ENCODE peak calls at places on chromosomes 3 and 15, in five cellular contexts. N is OCI-LY7, V is stomach, E is GM23338, H is K562. M is an unnamed sample.

GRCh38 chr15:90787881-90788280 is 70.7 kb downstream of the BLM start:
- DNase-seq in N (no peak), E (no peak), V (no peak), H (no peak), M (no peak)

GRCh38 chr15:76062282-76062681 is 2.5 kb downstream of the TMEM266 start:
- DNase-seq in V (no peak), H (no peak), N (no peak), E (no peak), M (no peak)

GRCh38 chr3:114939920-114940319 is 207.2 kb downstream of the ZBTB20 start:
- DNase-seq in H (no peak), E (no peak), V (no peak), N (no peak), M (no peak)

GRCh38 chr15:65008989-65009388 is 19.3 kb upstream of the SPG21 start:
- DNase-seq in H (no peak), V (no peak), E (peak; percentile 45), N (peak; percentile 21), M (no peak)

GRCh38 chr15:48560321-48561051 is 85.0 kb downstream of the FBN1 start:
- DNase-seq in V (no peak), E (no peak), N (no peak), H (no peak), M (no peak)

GRCh38 chr3:186882881-186883685 is 40.6 kb downstream of the ADIPOQ start:
- DNase-seq in N (no peak), H (peak; percentile 47), E (no peak), V (no peak), M (no peak)

GRCh38 chr15:29656636-29657475 is 165.4 kb downstream of the TJP1 start:
- DNase-seq in E (peak; percentile 92), N (no peak), V (no peak), H (peak; percentile 42), M (no peak)

GRCh38 chr3:13845806-13846205 is 34.1 kb downstream of the WNT7A start:
- DNase-seq in N (no peak), V (no peak), E (no peak), H (no peak), M (no peak)

GRCh38 chr15:97141360-97141759 is 810.9 kb downstream of the NR2F2 start:
- DNase-seq in V (no peak), E (no peak), N (no peak), H (no peak), M (no peak)

GRCh38 chr3:15317164-15317477 is 15.3 kb downstream of the SH3BP5 start:
- DNase-seq in V (no peak), H (no peak), N (no peak), E (no peak), M (no peak)

GRCh38 chr15:39646425-39646824 is 65.5 kb downstream of the THBS1 start:
- DNase-seq in N (no peak), E (no peak), H (no peak), V (no peak), M (no peak)

GRCh38 chr15:59553879-59554735 is 57.5 kb upstream of the GCNT3 start:
- DNase-seq in N (no peak), V (no peak), E (no peak), H (no peak), M (no peak)

GRCh38 chr15:73859236-73859635 is 14.1 kb upstream of the TBC1D21 start:
- DNase-seq in H (no peak), V (peak; percentile 10), N (no peak), E (no peak), M (no peak)

GRCh38 chr3:134941820-134942219 is 146.8 kb downstream of the EPHB1 start:
- DNase-seq in V (no peak), N (no peak), E (peak; percentile 17), H (no peak), M (no peak)

GRCh38 chr3:13179181-13179580 is 106.0 kb upstream of the IQSEC1 start:
- DNase-seq in H (no peak), V (no peak), E (no peak), N (no peak), M (no peak)

GRCh38 chr3:130609166-130609574 is 92.2 kb downstream of the COL6A6 start:
- DNase-seq in V (no peak), E (no peak), H (no peak), N (no peak), M (no peak)

GRCh38 chr3:146072824-146073223 is 88.2 kb downstream of the PLOD2 start:
- DNase-seq in N (no peak), V (no peak), H (no peak), E (no peak), M (no peak)

GRCh38 chr15:99435138-99435695 is 130.6 kb upstream of the MEF2A start:
- DNase-seq in V (peak; percentile 79), N (peak; percentile 11), E (no peak), H (no peak), M (no peak)

GRCh38 chr3:171000281-171000680 is 26.2 kb downstream of the SLC2A2 start:
- DNase-seq in E (no peak), N (no peak), V (no peak), H (no peak), M (no peak)

GRCh38 chr3:177729939-177730700 is 532.8 kb upstream of the TBL1XR1 start:
- DNase-seq in N (no peak), H (no peak), V (no peak), E (no peak), M (no peak)

GRCh38 chr15:42018306-42019224 is 2.3 kb downstream of the PLA2G4E start:
- DNase-seq in V (no peak), H (no peak), N (no peak), E (no peak), M (no peak)

GRCh38 chr3:194925614-194926013 is 239.9 kb downstream of the FAM43A start:
- DNase-seq in N (no peak), H (no peak), E (peak; percentile 17), V (no peak), M (no peak)

GRCh38 chr3:31002730-31003129 is 108.3 kb upstream of the GADL1 start:
- DNase-seq in E (no peak), N (no peak), V (no peak), H (no peak), M (no peak)

GRCh38 chr3:179324270-179324754 is 1.5 kb downstream of the ZNF639 start:
- DNase-seq in V (no peak), H (peak; percentile 24), E (no peak), N (peak; percentile 48), M (no peak)

GRCh38 chr15:95295905-95296618 is 1034.4 kb upstream of the NR2F2 start:
- DNase-seq in N (no peak), V (no peak), H (no peak), E (no peak), M (no peak)

GRCh38 chr3:125000661-125001060 is 55.1 kb downstream of the HEG1 start:
- DNase-seq in H (no peak), V (no peak), N (no peak), E (no peak), M (no peak)

GRCh38 chr3:73072634-73073033 is 11.2 kb downstream of the EBLN2 start:
- DNase-seq in V (no peak), N (no peak), E (no peak), H (peak; percentile 17), M (no peak)

GRCh38 chr3:74360406-74360805 is 254.1 kb downstream of the CNTN3 start:
- DNase-seq in H (no peak), V (no peak), E (no peak), N (no peak), M (no peak)

GRCh38 chr3:121295453-121295852 is 250.3 kb downstream of the POLQ start:
- DNase-seq in E (no peak), H (no peak), V (no peak), N (no peak), M (no peak)

GRCh38 chr3:89699771-89700170 is 592.4 kb downstream of the EPHA3 start:
- DNase-seq in N (no peak), V (no peak), E (peak; percentile 1), H (no peak), M (no peak)

GRCh38 chr3:16182183-16182582 is 7.7 kb downstream of the GALNT15 start:
- DNase-seq in V (no peak), H (no peak), E (no peak), N (no peak), M (no peak)

GRCh38 chr15:66749841-66750575 is 48.0 kb downstream of the SMAD6 start:
- DNase-seq in H (no peak), N (no peak), E (peak; percentile 27), V (peak; percentile 47), M (no peak)

GRCh38 chr3:105848821-105849220 is 20.0 kb downstream of the CBLB start:
- DNase-seq in E (no peak), H (no peak), N (no peak), V (no peak), M (no peak)

GRCh38 chr3:105847865-105848264 is 20.9 kb downstream of the CBLB start:
- DNase-seq in V (no peak), H (no peak), N (no peak), E (no peak), M (no peak)

GRCh38 chr3:105845488-105845887 is 23.3 kb downstream of the CBLB start:
- DNase-seq in E (peak; percentile 56), N (no peak), H (no peak), V (no peak), M (no peak)

GRCh38 chr3:105846809-105847208 is 22.0 kb downstream of the CBLB start:
- DNase-seq in N (no peak), V (no peak), E (no peak), H (no peak), M (no peak)

DNA sequence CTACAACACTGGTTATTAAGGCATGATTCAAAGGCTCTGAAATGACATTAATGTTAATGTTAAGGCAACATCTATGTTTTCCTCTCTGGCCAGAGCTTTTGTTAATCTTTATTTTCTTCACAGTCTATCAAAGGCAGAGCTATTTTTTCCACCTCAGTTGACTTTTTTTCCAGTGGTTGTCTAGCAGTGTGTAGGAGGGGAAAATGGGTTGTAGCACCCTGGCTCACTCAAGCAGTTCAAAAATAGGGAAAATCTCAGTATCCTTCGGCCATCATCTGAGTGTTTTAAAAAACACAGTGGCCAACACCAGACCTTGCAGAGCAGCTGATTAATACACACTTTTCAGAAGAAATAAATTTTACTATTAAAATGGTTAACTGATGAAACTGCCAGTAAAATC is 21.4 kb downstream of the CBLB start:
- DNase-seq in V (no peak), E (no peak), N (no peak), H (no peak), M (no peak)
- H3K36me3 ChIP-seq in V (peaks cover 31% of the 10 kb centered on the region), E (no peaks in the 10 kb centered on the region), N (peaks cover 35% of the 10 kb centered on the region), H (no peaks in the 10 kb centered on the region), M (peaks cover 7% of the 10 kb centered on the region)

GRCh38 chr3:157149136-157149696 is 10.7 kb downstream of the CCNL1 start:
- DNase-seq in E (no peak), H (no peak), N (no peak), V (no peak), M (no peak)
- H3K36me3 ChIP-seq in E (peaks cover 83% of the 10 kb centered on the region), H (peaks cover 97% of the 10 kb centered on the region), N (peaks cover 100% of the 10 kb centered on the region), V (peaks cover 100% of the 10 kb centered on the region), M (peaks cover 94% of the 10 kb centered on the region)

DNA sequence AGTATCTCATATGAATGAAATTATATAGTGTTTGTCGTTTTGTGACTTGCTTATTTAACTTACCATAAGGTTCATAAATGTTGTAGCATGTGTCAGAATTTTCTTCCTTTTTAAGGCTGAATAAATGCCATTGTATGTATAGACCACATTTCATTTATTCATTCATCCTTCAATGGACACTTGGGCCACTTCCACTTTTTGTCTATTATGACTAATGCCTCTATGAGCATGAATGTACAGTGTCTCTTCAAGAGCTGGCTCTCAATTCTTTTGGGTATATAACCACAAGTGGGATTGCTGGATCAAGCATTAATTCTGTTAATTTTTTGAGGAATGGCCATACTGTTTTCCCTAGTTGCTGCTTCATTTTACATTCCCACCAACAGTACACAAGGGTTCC is 156.1 kb downstream of the VPS8 start:
- DNase-seq in E (no peak), N (no peak), H (no peak), V (no peak), M (no peak)
- H3K36me3 ChIP-seq in E (no peaks in the 10 kb centered on the region), N (peaks cover 22% of the 10 kb centered on the region), H (peaks cover 31% of the 10 kb centered on the region), V (peaks cover 64% of the 10 kb centered on the region), M (peaks cover 47% of the 10 kb centered on the region)

GRCh38 chr3:24158756-24159155 is 213.7 kb downstream of the NR1D2 start:
- DNase-seq in E (no peak), H (no peak), V (no peak), N (no peak), M (no peak)
- H3K36me3 ChIP-seq in E (no peaks in the 10 kb centered on the region), H (no peaks in the 10 kb centered on the region), V (no peaks in the 10 kb centered on the region), N (no peaks in the 10 kb centered on the region), M (no peaks in the 10 kb centered on the region)

M was measured in effector memory CD4-positive, alpha-beta T cell.